ENCODE peak calls at places on chromosomes 11 and 22, in ten cellular contexts. One of them, this sample, is unnamed.

GRCh38 chr22:42719656-42720262 is 911 bp downstream of the A4GALT start:
- DNase-seq in uterus: peak; percentile 30
- DNase-seq in body of pancreas: no peak
- DNase-seq in Peyer's patch: peak; percentile 25
- DNase-seq in A549: no peak
- DNase-seq in tibial nerve: no peak
- DNase-seq in IMR-90: no peak
- DNase-seq in suprapubic skin: no peak
- DNase-seq in right lobe of liver: no peak
- DNase-seq in heart left ventricle: no peak
- DNase-seq in this sample: no peak

GRCh38 chr11:17098632-17099031 is 21.2 kb upstream of the RPS13 start:
- DNase-seq in uterus: no peak
- DNase-seq in body of pancreas: peak; percentile 13
- DNase-seq in Peyer's patch: no peak
- DNase-seq in A549: no peak
- DNase-seq in tibial nerve: no peak
- DNase-seq in IMR-90: no peak
- DNase-seq in suprapubic skin: no peak
- DNase-seq in right lobe of liver: no peak
- DNase-seq in heart left ventricle: no peak
- DNase-seq in this sample: no peak

GRCh38 chr11:19864141-19865120 is 151.8 kb downstream of the NAV2 start:
- DNase-seq in uterus: no peak
- DNase-seq in body of pancreas: peak; percentile 19
- DNase-seq in Peyer's patch: no peak
- DNase-seq in A549: no peak
- DNase-seq in tibial nerve: no peak
- DNase-seq in IMR-90: no peak
- DNase-seq in suprapubic skin: no peak
- DNase-seq in right lobe of liver: no peak
- DNase-seq in heart left ventricle: no peak
- DNase-seq in this sample: no peak

GRCh38 chr11:1553808-1554594 is 18.1 kb downstream of the DUSP8 start:
- DNase-seq in uterus: no peak
- DNase-seq in body of pancreas: peak; percentile 98
- DNase-seq in Peyer's patch: no peak
- DNase-seq in A549: no peak
- DNase-seq in tibial nerve: no peak
- DNase-seq in IMR-90: no peak
- DNase-seq in suprapubic skin: no peak
- DNase-seq in right lobe of liver: peak; percentile 27
- DNase-seq in heart left ventricle: no peak
- DNase-seq in this sample: no peak

GRCh38 chr11:46238078-46238966 is 39.1 kb upstream of the CREB3L1 start:
- DNase-seq in uterus: peak; percentile 72
- DNase-seq in body of pancreas: peak; percentile 64
- DNase-seq in Peyer's patch: peak; percentile 48
- DNase-seq in A549: peak; percentile 60
- DNase-seq in tibial nerve: peak; percentile 22
- DNase-seq in IMR-90: peak; percentile 63
- DNase-seq in suprapubic skin: peak; percentile 77
- DNase-seq in right lobe of liver: peak; percentile 87
- DNase-seq in heart left ventricle: peak; percentile 83
- DNase-seq in this sample: peak; percentile 83

GRCh38 chr11:126585388-126586302 is 230.2 kb downstream of the ST3GAL4 start:
- DNase-seq in uterus: peak; percentile 57
- DNase-seq in body of pancreas: peak; percentile 92
- DNase-seq in Peyer's patch: no peak
- DNase-seq in A549: peak; percentile 31
- DNase-seq in tibial nerve: peak; percentile 33
- DNase-seq in IMR-90: peak; percentile 96
- DNase-seq in suprapubic skin: peak; percentile 75
- DNase-seq in right lobe of liver: peak; percentile 30
- DNase-seq in heart left ventricle: peak; percentile 72
- DNase-seq in this sample: no peak

GRCh38 chr22:36616682-36617081 is 86.9 kb downstream of the CACNG2 start:
- DNase-seq in uterus: no peak
- DNase-seq in body of pancreas: no peak
- DNase-seq in Peyer's patch: no peak
- DNase-seq in A549: no peak
- DNase-seq in tibial nerve: no peak
- DNase-seq in IMR-90: no peak
- DNase-seq in suprapubic skin: no peak
- DNase-seq in right lobe of liver: no peak
- DNase-seq in heart left ventricle: no peak
- DNase-seq in this sample: no peak

GRCh38 chr11:83508804-83509203 is 222.6 kb upstream of the CCDC90B start:
- DNase-seq in uterus: no peak
- DNase-seq in body of pancreas: no peak
- DNase-seq in Peyer's patch: no peak
- DNase-seq in A549: no peak
- DNase-seq in tibial nerve: no peak
- DNase-seq in IMR-90: no peak
- DNase-seq in suprapubic skin: no peak
- DNase-seq in right lobe of liver: peak; percentile 20
- DNase-seq in heart left ventricle: no peak
- DNase-seq in this sample: peak; percentile 27

GRCh38 chr22:50717709-50718351 is 20.2 kb upstream of the ACR start:
- DNase-seq in uterus: no peak
- DNase-seq in body of pancreas: no peak
- DNase-seq in Peyer's patch: no peak
- DNase-seq in A549: no peak
- DNase-seq in tibial nerve: no peak
- DNase-seq in IMR-90: no peak
- DNase-seq in suprapubic skin: no peak
- DNase-seq in right lobe of liver: no peak
- DNase-seq in heart left ventricle: no peak
- DNase-seq in this sample: no peak

GRCh38 chr11:12388171-12388570 is 10.8 kb downstream of the PARVA start:
- DNase-seq in uterus: no peak
- DNase-seq in body of pancreas: no peak
- DNase-seq in Peyer's patch: no peak
- DNase-seq in A549: no peak
- DNase-seq in tibial nerve: no peak
- DNase-seq in IMR-90: no peak
- DNase-seq in suprapubic skin: no peak
- DNase-seq in right lobe of liver: no peak
- DNase-seq in heart left ventricle: no peak
- DNase-seq in this sample: no peak

GRCh38 chr22:31603574-31603973 is 58.4 kb downstream of the PISD start:
- DNase-seq in uterus: no peak
- DNase-seq in body of pancreas: no peak
- DNase-seq in Peyer's patch: no peak
- DNase-seq in A549: no peak
- DNase-seq in tibial nerve: no peak
- DNase-seq in IMR-90: no peak
- DNase-seq in suprapubic skin: peak; percentile 40
- DNase-seq in right lobe of liver: no peak
- DNase-seq in heart left ventricle: no peak
- DNase-seq in this sample: no peak

GRCh38 chr11:67242548-67242947 is 23.7 kb upstream of the GRK2 start:
- DNase-seq in uterus: no peak
- DNase-seq in body of pancreas: no peak
- DNase-seq in Peyer's patch: no peak
- DNase-seq in A549: no peak
- DNase-seq in tibial nerve: no peak
- DNase-seq in IMR-90: no peak
- DNase-seq in suprapubic skin: no peak
- DNase-seq in right lobe of liver: no peak
- DNase-seq in heart left ventricle: no peak
- DNase-seq in this sample: no peak
- TF ChIP-seq POLR2A in uterus: no peak
- TF ChIP-seq POLR2A in body of pancreas: no peak
- TF ChIP-seq POLR2A in Peyer's patch: no peak
- TF ChIP-seq POLR2A in A549: no peak
- TF ChIP-seq POLR2A in tibial nerve: no peak
- TF ChIP-seq POLR2A in IMR-90: no peak
- TF ChIP-seq POLR2A in suprapubic skin: no peak
- TF ChIP-seq POLR2A in right lobe of liver: no peak
- TF ChIP-seq POLR2A in heart left ventricle: no peak
- TF ChIP-seq POLR2A in this sample: no peak

DNA sequence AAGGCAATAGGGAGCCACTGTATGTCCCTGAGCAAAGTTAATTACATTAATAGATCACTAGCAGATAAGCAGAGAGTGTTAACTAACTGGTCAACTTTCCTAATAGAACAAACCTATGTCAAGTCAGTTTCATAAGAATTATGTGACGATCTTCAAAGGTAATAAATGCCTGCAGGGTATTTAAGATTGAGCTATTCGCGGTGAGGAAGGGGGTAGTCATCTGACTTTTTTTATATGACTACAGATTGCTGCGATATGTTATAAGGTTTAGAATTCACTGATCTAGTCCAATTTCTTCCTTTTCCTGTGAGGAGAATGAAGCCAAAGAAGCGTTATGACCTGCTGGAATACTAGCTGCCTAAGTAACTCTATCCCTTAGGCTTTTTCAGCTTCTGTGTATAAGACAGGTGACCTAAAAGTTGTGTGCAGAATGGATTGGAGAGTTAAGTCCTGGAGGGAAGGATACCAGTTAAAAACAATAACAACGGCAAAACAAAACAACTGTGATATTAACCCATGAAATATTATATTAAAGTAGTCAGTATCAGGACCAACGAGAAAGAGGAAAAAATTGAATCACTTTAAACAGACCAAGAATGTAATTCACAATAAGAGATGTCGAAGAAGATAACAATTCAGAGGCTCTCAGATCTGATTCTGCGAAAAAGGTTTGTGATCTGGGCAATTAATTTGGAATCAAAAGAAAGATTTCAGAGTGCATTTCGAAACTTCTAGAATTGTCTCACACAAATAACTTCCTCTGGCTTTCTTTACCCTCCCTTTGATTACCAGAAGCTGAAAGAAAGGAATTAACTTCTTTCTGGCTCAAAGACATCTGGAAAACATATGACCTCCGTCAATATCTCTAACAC is 645 bp downstream of the CASP4 start:
- DNase-seq in uterus: no peak
- DNase-seq in body of pancreas: no peak
- DNase-seq in Peyer's patch: no peak
- DNase-seq in A549: peak; percentile 1
- DNase-seq in tibial nerve: no peak
- DNase-seq in IMR-90: peak; percentile 16
- DNase-seq in suprapubic skin: no peak
- DNase-seq in right lobe of liver: no peak
- DNase-seq in heart left ventricle: no peak
- DNase-seq in this sample: peak; percentile 7
- H3K4me3 ChIP-seq in uterus: peak overlapping the region; percentile 47
- H3K4me3 ChIP-seq in body of pancreas: peak overlapping the region; percentile 20
- H3K4me3 ChIP-seq in Peyer's patch: peak overlapping the region; percentile 48
- H3K4me3 ChIP-seq in A549: peak overlapping the region; percentile 47
- H3K4me3 ChIP-seq in tibial nerve: peak overlapping the region; percentile 36
- H3K4me3 ChIP-seq in IMR-90: peak overlapping the region; percentile 87
- H3K4me3 ChIP-seq in suprapubic skin: peak overlapping the region; percentile 65
- H3K4me3 ChIP-seq in right lobe of liver: peak overlapping the region; percentile 43
- H3K4me3 ChIP-seq in heart left ventricle: peak overlapping the region; percentile 27
- H3K4me3 ChIP-seq in this sample: peak overlapping the region; percentile 93

GRCh38 chr22:24008022-24008283 is 2.7 kb upstream of the GSTT4 start:
- DNase-seq in uterus: no peak
- DNase-seq in body of pancreas: no peak
- DNase-seq in Peyer's patch: no peak
- DNase-seq in A549: no peak
- DNase-seq in tibial nerve: no peak
- DNase-seq in IMR-90: no peak
- DNase-seq in suprapubic skin: no peak
- DNase-seq in right lobe of liver: no peak
- DNase-seq in heart left ventricle: no peak
- DNase-seq in this sample: no peak
- TF ChIP-seq CTCF in uterus: no peak
- TF ChIP-seq CTCF in body of pancreas: no peak
- TF ChIP-seq CTCF in Peyer's patch: no peak
- TF ChIP-seq CTCF in A549: no peak
- TF ChIP-seq CTCF in tibial nerve: no peak
- TF ChIP-seq CTCF in IMR-90: no peak
- TF ChIP-seq CTCF in suprapubic skin: no peak
- TF ChIP-seq CTCF in right lobe of liver: no peak
- TF ChIP-seq CTCF in heart left ventricle: no peak
- TF ChIP-seq CTCF in this sample: no peak

GRCh38 chr11:8694137-8694536 is 11.5 kb downstream of the RPL27A start:
- DNase-seq in uterus: no peak
- DNase-seq in body of pancreas: no peak
- DNase-seq in Peyer's patch: no peak
- DNase-seq in A549: no peak
- DNase-seq in tibial nerve: no peak
- DNase-seq in IMR-90: no peak
- DNase-seq in suprapubic skin: peak; percentile 35
- DNase-seq in right lobe of liver: no peak
- DNase-seq in heart left ventricle: no peak
- DNase-seq in this sample: no peak

GRCh38 chr11:8692417-8692816 is 9.8 kb downstream of the RPL27A start:
- DNase-seq in uterus: no peak
- DNase-seq in body of pancreas: no peak
- DNase-seq in Peyer's patch: no peak
- DNase-seq in A549: no peak
- DNase-seq in tibial nerve: no peak
- DNase-seq in IMR-90: no peak
- DNase-seq in suprapubic skin: peak; percentile 11
- DNase-seq in right lobe of liver: no peak
- DNase-seq in heart left ventricle: no peak
- DNase-seq in this sample: no peak

GRCh38 chr11:8691601-8692000 is 9.0 kb downstream of the RPL27A start:
- DNase-seq in uterus: no peak
- DNase-seq in body of pancreas: no peak
- DNase-seq in Peyer's patch: no peak
- DNase-seq in A549: no peak
- DNase-seq in tibial nerve: no peak
- DNase-seq in IMR-90: no peak
- DNase-seq in suprapubic skin: peak; percentile 20
- DNase-seq in right lobe of liver: no peak
- DNase-seq in heart left ventricle: no peak
- DNase-seq in this sample: no peak

GRCh38 chr11:8693555-8693954 is 11.0 kb downstream of the RPL27A start:
- DNase-seq in uterus: no peak
- DNase-seq in body of pancreas: no peak
- DNase-seq in Peyer's patch: no peak
- DNase-seq in A549: no peak
- DNase-seq in tibial nerve: no peak
- DNase-seq in IMR-90: no peak
- DNase-seq in suprapubic skin: peak; percentile 56
- DNase-seq in right lobe of liver: no peak
- DNase-seq in heart left ventricle: no peak
- DNase-seq in this sample: no peak

DNA sequence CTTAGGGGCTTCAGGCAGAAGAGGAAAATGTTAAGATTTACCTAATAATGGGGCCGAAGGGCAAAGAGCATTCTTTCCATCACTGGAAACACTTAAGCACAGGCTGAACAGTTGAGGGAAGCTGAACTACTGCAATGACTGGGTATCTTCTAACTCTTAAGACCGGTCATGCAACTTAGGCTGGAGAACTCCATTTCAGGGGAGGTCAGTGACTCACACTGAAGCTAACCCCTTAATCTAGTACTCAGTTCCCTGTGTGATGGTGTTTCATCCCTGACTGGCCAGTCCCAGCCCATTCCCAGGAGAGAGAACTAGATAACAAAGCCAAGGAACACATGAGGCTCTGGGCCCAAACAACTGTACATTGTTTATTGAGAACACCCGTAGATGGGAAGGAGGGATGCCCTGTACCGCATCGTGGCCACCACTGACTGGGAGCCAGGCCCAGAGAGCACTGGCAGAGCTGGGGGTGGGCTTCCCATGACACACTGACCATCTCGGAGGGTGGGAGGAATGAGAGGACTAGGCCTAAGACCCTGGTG is 10.5 kb downstream of the RPL27A start:
- DNase-seq in uterus: peak; percentile 2
- DNase-seq in body of pancreas: no peak
- DNase-seq in Peyer's patch: no peak
- DNase-seq in A549: no peak
- DNase-seq in tibial nerve: no peak
- DNase-seq in IMR-90: peak; percentile 57
- DNase-seq in suprapubic skin: peak; percentile 15
- DNase-seq in right lobe of liver: no peak
- DNase-seq in heart left ventricle: no peak
- DNase-seq in this sample: no peak
- TF ChIP-seq POLR2A in uterus: no peak
- TF ChIP-seq POLR2A in body of pancreas: no peak
- TF ChIP-seq POLR2A in Peyer's patch: no peak
- TF ChIP-seq POLR2A in A549: no peak
- TF ChIP-seq POLR2A in tibial nerve: no peak
- TF ChIP-seq POLR2A in IMR-90: no peak
- TF ChIP-seq POLR2A in suprapubic skin: no peak
- TF ChIP-seq POLR2A in right lobe of liver: no peak
- TF ChIP-seq POLR2A in heart left ventricle: no peak
- TF ChIP-seq POLR2A in this sample: no peak